ENCODE peak calls at places on chromosomes 6 and 20, in four cellular contexts. One of them, this sample, is unnamed.

GRCh38 chr20:53127027-53127426 is 154.9 kb downstream of the TSHZ2 start:
- DNase-seq in NCI-H1092 treated with DMSO at 0.1 percent for 48 hours: no peak
- DNase-seq in cardiac fibroblast: no peak
- DNase-seq in NCI-H2171 treated with DMSO at 0.1 percent for 48 hours: no peak
- DNase-seq in this sample: no peak

GRCh38 chr6:126172151-126172550 is 167.8 kb upstream of the CENPW start:
- DNase-seq in cardiac fibroblast: no peak
- DNase-seq in NCI-H1092 treated with DMSO at 0.1 percent for 48 hours: no peak
- DNase-seq in NCI-H2171 treated with DMSO at 0.1 percent for 48 hours: peak
- DNase-seq in this sample: no peak

GRCh38 chr6:153511896-153512496 is 380.9 kb upstream of the RGS17 start:
- DNase-seq in cardiac fibroblast: peak
- DNase-seq in NCI-H1092 treated with DMSO at 0.1 percent for 48 hours: peak
- DNase-seq in NCI-H2171 treated with DMSO at 0.1 percent for 48 hours: peak
- DNase-seq in this sample: no peak

GRCh38 chr6:6565488-6565887 is 23.0 kb upstream of the LY86 start:
- DNase-seq in cardiac fibroblast: no peak
- DNase-seq in NCI-H1092 treated with DMSO at 0.1 percent for 48 hours: peak
- DNase-seq in NCI-H2171 treated with DMSO at 0.1 percent for 48 hours: peak
- DNase-seq in this sample: no peak

GRCh38 chr20:64035933-64036345 is at the start of gene C20orf204:
- DNase-seq in NCI-H1092 treated with DMSO at 0.1 percent for 48 hours: no peak
- DNase-seq in NCI-H2171 treated with DMSO at 0.1 percent for 48 hours: no peak
- DNase-seq in cardiac fibroblast: no peak
- DNase-seq in this sample: no peak

GRCh38 chr6:54244430-54244829 is 63.8 kb upstream of the TINAG start:
- DNase-seq in NCI-H2171 treated with DMSO at 0.1 percent for 48 hours: no peak
- DNase-seq in NCI-H1092 treated with DMSO at 0.1 percent for 48 hours: no peak
- DNase-seq in cardiac fibroblast: peak
- DNase-seq in this sample: no peak

GRCh38 chr20:35394271-35394670 is 17.5 kb downstream of the UQCC1 start:
- DNase-seq in NCI-H2171 treated with DMSO at 0.1 percent for 48 hours: no peak
- DNase-seq in NCI-H1092 treated with DMSO at 0.1 percent for 48 hours: no peak
- DNase-seq in cardiac fibroblast: no peak
- DNase-seq in this sample: no peak

GRCh38 chr20:55488593-55488992 is 516.7 kb downstream of the CBLN4 start:
- DNase-seq in cardiac fibroblast: no peak
- DNase-seq in NCI-H1092 treated with DMSO at 0.1 percent for 48 hours: no peak
- DNase-seq in NCI-H2171 treated with DMSO at 0.1 percent for 48 hours: no peak
- DNase-seq in this sample: no peak

GRCh38 chr20:12358006-12358654 is 440.4 kb downstream of the BTBD3 start:
- DNase-seq in cardiac fibroblast: peak
- DNase-seq in NCI-H2171 treated with DMSO at 0.1 percent for 48 hours: peak
- DNase-seq in NCI-H1092 treated with DMSO at 0.1 percent for 48 hours: peak
- DNase-seq in this sample: no peak

GRCh38 chr6:45105170-45105820 is 222.8 kb upstream of the RUNX2 start:
- DNase-seq in NCI-H1092 treated with DMSO at 0.1 percent for 48 hours: no peak
- DNase-seq in cardiac fibroblast: no peak
- DNase-seq in NCI-H2171 treated with DMSO at 0.1 percent for 48 hours: no peak
- DNase-seq in this sample: no peak

GRCh38 chr6:111761783-111762312 is 111.4 kb downstream of the FYN start:
- DNase-seq in NCI-H2171 treated with DMSO at 0.1 percent for 48 hours: no peak
- DNase-seq in NCI-H1092 treated with DMSO at 0.1 percent for 48 hours: no peak
- DNase-seq in cardiac fibroblast: no peak
- DNase-seq in this sample: no peak

GRCh38 chr20:43853174-43853803 is 61.4 kb upstream of the TOX2 start:
- DNase-seq in NCI-H2171 treated with DMSO at 0.1 percent for 48 hours: no peak
- DNase-seq in cardiac fibroblast: no peak
- DNase-seq in NCI-H1092 treated with DMSO at 0.1 percent for 48 hours: no peak
- DNase-seq in this sample: no peak

GRCh38 chr20:59724457-59725366 is 120.4 kb downstream of the PHACTR3 start:
- DNase-seq in NCI-H2171 treated with DMSO at 0.1 percent for 48 hours: no peak
- DNase-seq in NCI-H1092 treated with DMSO at 0.1 percent for 48 hours: no peak
- DNase-seq in cardiac fibroblast: no peak
- DNase-seq in this sample: no peak

GRCh38 chr20:62950741-62951140 is 1.8 kb upstream of the SLC17A9 start:
- DNase-seq in NCI-H2171 treated with DMSO at 0.1 percent for 48 hours: no peak
- DNase-seq in cardiac fibroblast: no peak
- DNase-seq in NCI-H1092 treated with DMSO at 0.1 percent for 48 hours: no peak
- DNase-seq in this sample: no peak

GRCh38 chr20:38657390-38657789 is 55.8 kb downstream of the ARHGAP40 start:
- DNase-seq in NCI-H1092 treated with DMSO at 0.1 percent for 48 hours: no peak
- DNase-seq in cardiac fibroblast: no peak
- DNase-seq in NCI-H2171 treated with DMSO at 0.1 percent for 48 hours: no peak
- DNase-seq in this sample: no peak

GRCh38 chr6:31680226-31680840 is 534 bp downstream of the LY6G5C start:
- DNase-seq in NCI-H1092 treated with DMSO at 0.1 percent for 48 hours: no peak
- DNase-seq in cardiac fibroblast: no peak
- DNase-seq in NCI-H2171 treated with DMSO at 0.1 percent for 48 hours: no peak
- DNase-seq in this sample: no peak

GRCh38 chr20:4820833-4821518 is 99.3 kb downstream of the PRND start:
- DNase-seq in NCI-H1092 treated with DMSO at 0.1 percent for 48 hours: peak
- DNase-seq in cardiac fibroblast: peak
- DNase-seq in NCI-H2171 treated with DMSO at 0.1 percent for 48 hours: peak
- DNase-seq in this sample: no peak

GRCh38 chr20:57941121-57941522 is 231.3 kb upstream of the PMEPA1 start:
- DNase-seq in NCI-H2171 treated with DMSO at 0.1 percent for 48 hours: no peak
- DNase-seq in NCI-H1092 treated with DMSO at 0.1 percent for 48 hours: no peak
- DNase-seq in cardiac fibroblast: no peak
- DNase-seq in this sample: no peak

GRCh38 chr6:151241853-151242252 is 2.1 kb downstream of the AKAP12 start:
- DNase-seq in NCI-H1092 treated with DMSO at 0.1 percent for 48 hours: no peak
- DNase-seq in NCI-H2171 treated with DMSO at 0.1 percent for 48 hours: peak
- DNase-seq in cardiac fibroblast: peak
- DNase-seq in this sample: no peak

This sample was measured in NCI-H345.